ENCODE peak calls at places on chromosomes 13 and 19, in eight cellular contexts. F, U, M, C, O, N, D and X are unnamed samples.

GRCh38 chr13:73715910-73716257 is 418.3 kb downstream of the KLF12 start:
- DNase-seq in F (no peak), U (no peak), M (no peak), C (peak; percentile 34), O (no peak), N (no peak), D (no peak), X (no peak)

GRCh38 chr13:80825276-80825675 is 484.4 kb upstream of the SPRY2 start:
- DNase-seq in F (no peak), U (no peak), M (no peak), C (no peak), O (no peak), N (no peak), D (no peak), X (no peak)

GRCh38 chr19:35843676-35844481 is 8.4 kb downstream of the NPHS1 start:
- DNase-seq in F (no peak), U (peak; percentile 27), M (peak; percentile 83), C (peak; percentile 79), O (no peak), N (no peak), D (no peak), X (peak; percentile 16)

GRCh38 chr13:24052547-24052981 is 108.0 kb upstream of the SPATA13 start:
- DNase-seq in F (no peak), U (no peak), M (no peak), C (no peak), O (no peak), N (no peak), D (no peak), X (no peak)

GRCh38 chr19:39144487-39145071 is 19.0 kb downstream of the PAK4 start:
- DNase-seq in F (no peak), U (no peak), M (no peak), C (no peak), O (no peak), N (no peak), D (no peak), X (no peak)

GRCh38 chr19:45322311-45322710 is 364 bp downstream of the CKM start:
- DNase-seq in F (no peak), U (no peak), M (no peak), C (no peak), O (no peak), N (no peak), D (no peak), X (no peak)

GRCh38 chr13:26872444-26873173 is 112.0 kb upstream of the GPR12 start:
- DNase-seq in F (peak; percentile 53), U (peak; percentile 44), M (peak; percentile 53), C (peak; percentile 74), O (no peak), N (peak; percentile 8), D (peak; percentile 18), X (peak; percentile 17)

GRCh38 chr19:11379857-11380350 is 4.2 kb downstream of the EPOR start:
- DNase-seq in F (no peak), U (no peak), M (no peak), C (no peak), O (no peak), N (no peak), D (no peak), X (no peak)

GRCh38 chr13:113441661-113442060 is 11.6 kb downstream of the ADPRHL1 start:
- DNase-seq in F (peak; percentile 11), U (no peak), M (no peak), C (no peak), O (no peak), N (no peak), D (no peak), X (no peak)

GRCh38 chr13:107271226-107271625 is 703.3 kb upstream of the ARGLU1 start:
- DNase-seq in F (no peak), U (no peak), M (peak; percentile 65), C (peak; percentile 16), O (no peak), N (no peak), D (no peak), X (no peak)

GRCh38 chr19:1082165-1082927 is 12.8 kb downstream of the POLR2E start:
- DNase-seq in F (no peak), U (peak; percentile 61), M (peak; percentile 73), C (peak; percentile 22), O (no peak), N (peak; percentile 61), D (no peak), X (peak; percentile 80)

GRCh38 chr19:42282036-42282762 is 13.1 kb downstream of the CIC start:
- DNase-seq in F (no peak), U (no peak), M (peak; percentile 52), C (no peak), O (no peak), N (no peak), D (no peak), X (no peak)

GRCh38 chr19:50486823-50487515 is 10.3 kb upstream of the GARIN5A start:
- DNase-seq in F (no peak), U (peak; percentile 31), M (peak; percentile 48), C (peak; percentile 69), O (no peak), N (peak; percentile 32), D (no peak), X (peak; percentile 66)

GRCh38 chr19:3494559-3494958 is 5.9 kb downstream of the DOHH start:
- DNase-seq in F (no peak), U (no peak), M (no peak), C (no peak), O (no peak), N (no peak), D (no peak), X (no peak)